ENCODE peak calls at places on chromosomes 12 and 14, in seven cellular contexts. One of them, this sample, is unnamed.

GRCh38 chr14:73455294-73455693 is 3.1 kb downstream of the NUMB start:
- DNase-seq in GM13977: no peak
- DNase-seq in stimulated activated naive CD8-positive, alpha-beta T cell treated with anti-CD3 and anti-CD28 coated beads, Interleukin-15, Interleukin-2, amounts not matched to agents 100 U/mL and 50 U/mL, for 24 hours: no peak
- DNase-seq in nucleus accumbens: no peak
- DNase-seq in adipocyte: no peak
- DNase-seq in HT1080: no peak
- DNase-seq in mesendoderm: no peak
- DNase-seq in this sample: no peak

GRCh38 chr14:101198398-101199027 is 295.0 kb upstream of the RTL1 start:
- DNase-seq in mesendoderm: no peak
- DNase-seq in nucleus accumbens: no peak
- DNase-seq in stimulated activated naive CD8-positive, alpha-beta T cell treated with anti-CD3 and anti-CD28 coated beads, Interleukin-15, Interleukin-2, amounts not matched to agents 100 U/mL and 50 U/mL, for 24 hours: no peak
- DNase-seq in HT1080: no peak
- DNase-seq in GM13977: no peak
- DNase-seq in adipocyte: no peak
- DNase-seq in this sample: no peak

GRCh38 chr14:68307769-68308168 is 485.1 kb downstream of the ZFP36L1 start:
- DNase-seq in GM13977: no peak
- DNase-seq in stimulated activated naive CD8-positive, alpha-beta T cell treated with anti-CD3 and anti-CD28 coated beads, Interleukin-15, Interleukin-2, amounts not matched to agents 100 U/mL and 50 U/mL, for 24 hours: no peak
- DNase-seq in adipocyte: peak; percentile 80
- DNase-seq in HT1080: no peak
- DNase-seq in nucleus accumbens: no peak
- DNase-seq in mesendoderm: no peak
- DNase-seq in this sample: no peak

GRCh38 chr14:33402604-33403003 is 463.9 kb downstream of the NPAS3 start:
- DNase-seq in nucleus accumbens: no peak
- DNase-seq in stimulated activated naive CD8-positive, alpha-beta T cell treated with anti-CD3 and anti-CD28 coated beads, Interleukin-15, Interleukin-2, amounts not matched to agents 100 U/mL and 50 U/mL, for 24 hours: no peak
- DNase-seq in adipocyte: no peak
- DNase-seq in mesendoderm: no peak
- DNase-seq in HT1080: no peak
- DNase-seq in GM13977: no peak
- DNase-seq in this sample: no peak

GRCh38 chr12:122203301-122203967 is at the start of gene B3GNT4:
- DNase-seq in adipocyte: peak; percentile 76
- DNase-seq in nucleus accumbens: peak; percentile 60
- DNase-seq in mesendoderm: peak; percentile 74
- DNase-seq in stimulated activated naive CD8-positive, alpha-beta T cell treated with anti-CD3 and anti-CD28 coated beads, Interleukin-15, Interleukin-2, amounts not matched to agents 100 U/mL and 50 U/mL, for 24 hours: peak; percentile 70
- DNase-seq in HT1080: peak; percentile 56
- DNase-seq in GM13977: peak; percentile 74
- DNase-seq in this sample: peak; percentile 79

GRCh38 chr12:54051081-54051912 is 2.3 kb upstream of the HOXC4 start:
- DNase-seq in stimulated activated naive CD8-positive, alpha-beta T cell treated with anti-CD3 and anti-CD28 coated beads, Interleukin-15, Interleukin-2, amounts not matched to agents 100 U/mL and 50 U/mL, for 24 hours: no peak
- DNase-seq in GM13977: no peak
- DNase-seq in nucleus accumbens: no peak
- DNase-seq in adipocyte: no peak
- DNase-seq in mesendoderm: no peak
- DNase-seq in HT1080: no peak
- DNase-seq in this sample: no peak

GRCh38 chr12:47121146-47121545 is 41.4 kb upstream of the AMIGO2 start:
- DNase-seq in stimulated activated naive CD8-positive, alpha-beta T cell treated with anti-CD3 and anti-CD28 coated beads, Interleukin-15, Interleukin-2, amounts not matched to agents 100 U/mL and 50 U/mL, for 24 hours: no peak
- DNase-seq in GM13977: no peak
- DNase-seq in nucleus accumbens: no peak
- DNase-seq in mesendoderm: no peak
- DNase-seq in adipocyte: peak; percentile 39
- DNase-seq in HT1080: peak; percentile 40
- DNase-seq in this sample: no peak

GRCh38 chr14:29039171-29039570 is 272.6 kb downstream of the FOXG1 start:
- DNase-seq in HT1080: peak; percentile 56
- DNase-seq in adipocyte: peak; percentile 30
- DNase-seq in mesendoderm: peak; percentile 57
- DNase-seq in stimulated activated naive CD8-positive, alpha-beta T cell treated with anti-CD3 and anti-CD28 coated beads, Interleukin-15, Interleukin-2, amounts not matched to agents 100 U/mL and 50 U/mL, for 24 hours: no peak
- DNase-seq in GM13977: no peak
- DNase-seq in nucleus accumbens: no peak
- DNase-seq in this sample: no peak

GRCh38 chr14:69055973-69056372 is 76.9 kb upstream of the ACTN1 start:
- DNase-seq in HT1080: no peak
- DNase-seq in adipocyte: no peak
- DNase-seq in mesendoderm: no peak
- DNase-seq in nucleus accumbens: no peak
- DNase-seq in GM13977: no peak
- DNase-seq in stimulated activated naive CD8-positive, alpha-beta T cell treated with anti-CD3 and anti-CD28 coated beads, Interleukin-15, Interleukin-2, amounts not matched to agents 100 U/mL and 50 U/mL, for 24 hours: no peak
- DNase-seq in this sample: no peak

GRCh38 chr14:99731536-99732435 is 47.7 kb downstream of the CYP46A1 start:
- DNase-seq in mesendoderm: no peak
- DNase-seq in GM13977: no peak
- DNase-seq in adipocyte: no peak
- DNase-seq in stimulated activated naive CD8-positive, alpha-beta T cell treated with anti-CD3 and anti-CD28 coated beads, Interleukin-15, Interleukin-2, amounts not matched to agents 100 U/mL and 50 U/mL, for 24 hours: no peak
- DNase-seq in nucleus accumbens: peak; percentile 26
- DNase-seq in HT1080: no peak
- DNase-seq in this sample: no peak

GRCh38 chr12:27180862-27181261 is 63.2 kb upstream of the STK38L start:
- DNase-seq in mesendoderm: no peak
- DNase-seq in nucleus accumbens: no peak
- DNase-seq in GM13977: no peak
- DNase-seq in HT1080: no peak
- DNase-seq in adipocyte: no peak
- DNase-seq in stimulated activated naive CD8-positive, alpha-beta T cell treated with anti-CD3 and anti-CD28 coated beads, Interleukin-15, Interleukin-2, amounts not matched to agents 100 U/mL and 50 U/mL, for 24 hours: no peak
- DNase-seq in this sample: no peak

GRCh38 chr14:24079521-24080141 is 8.3 kb downstream of the CPNE6 start:
- DNase-seq in adipocyte: no peak
- DNase-seq in HT1080: no peak
- DNase-seq in nucleus accumbens: no peak
- DNase-seq in stimulated activated naive CD8-positive, alpha-beta T cell treated with anti-CD3 and anti-CD28 coated beads, Interleukin-15, Interleukin-2, amounts not matched to agents 100 U/mL and 50 U/mL, for 24 hours: no peak
- DNase-seq in mesendoderm: peak; percentile 81
- DNase-seq in GM13977: no peak
- DNase-seq in this sample: peak; percentile 90

GRCh38 chr12:64840129-64840528 is 15.7 kb downstream of the TBC1D30 start:
- DNase-seq in adipocyte: no peak
- DNase-seq in nucleus accumbens: no peak
- DNase-seq in HT1080: no peak
- DNase-seq in GM13977: no peak
- DNase-seq in mesendoderm: no peak
- DNase-seq in stimulated activated naive CD8-positive, alpha-beta T cell treated with anti-CD3 and anti-CD28 coated beads, Interleukin-15, Interleukin-2, amounts not matched to agents 100 U/mL and 50 U/mL, for 24 hours: no peak
- DNase-seq in this sample: no peak

GRCh38 chr12:29088611-29089219 is 60.4 kb upstream of the FAR2 start:
- DNase-seq in GM13977: peak; percentile 17
- DNase-seq in nucleus accumbens: no peak
- DNase-seq in stimulated activated naive CD8-positive, alpha-beta T cell treated with anti-CD3 and anti-CD28 coated beads, Interleukin-15, Interleukin-2, amounts not matched to agents 100 U/mL and 50 U/mL, for 24 hours: no peak
- DNase-seq in adipocyte: peak; percentile 56
- DNase-seq in mesendoderm: peak; percentile 53
- DNase-seq in HT1080: peak; percentile 40
- DNase-seq in this sample: no peak

GRCh38 chr14:80587096-80587724 is 354.3 kb downstream of the CEP128 start:
- DNase-seq in HT1080: peak; percentile 46
- DNase-seq in GM13977: peak; percentile 17
- DNase-seq in stimulated activated naive CD8-positive, alpha-beta T cell treated with anti-CD3 and anti-CD28 coated beads, Interleukin-15, Interleukin-2, amounts not matched to agents 100 U/mL and 50 U/mL, for 24 hours: no peak
- DNase-seq in mesendoderm: peak; percentile 60
- DNase-seq in nucleus accumbens: no peak
- DNase-seq in adipocyte: peak; percentile 56
- DNase-seq in this sample: peak; percentile 32

GRCh38 chr14:100874411-100875091 is 29.0 kb downstream of the RTL1 start:
- DNase-seq in adipocyte: no peak
- DNase-seq in nucleus accumbens: no peak
- DNase-seq in stimulated activated naive CD8-positive, alpha-beta T cell treated with anti-CD3 and anti-CD28 coated beads, Interleukin-15, Interleukin-2, amounts not matched to agents 100 U/mL and 50 U/mL, for 24 hours: no peak
- DNase-seq in mesendoderm: no peak
- DNase-seq in GM13977: no peak
- DNase-seq in HT1080: no peak
- DNase-seq in this sample: no peak

GRCh38 chr14:101068958-101069549 is 165.5 kb upstream of the RTL1 start:
- DNase-seq in GM13977: no peak
- DNase-seq in stimulated activated naive CD8-positive, alpha-beta T cell treated with anti-CD3 and anti-CD28 coated beads, Interleukin-15, Interleukin-2, amounts not matched to agents 100 U/mL and 50 U/mL, for 24 hours: no peak
- DNase-seq in HT1080: no peak
- DNase-seq in adipocyte: no peak
- DNase-seq in mesendoderm: no peak
- DNase-seq in nucleus accumbens: no peak
- DNase-seq in this sample: no peak

GRCh38 chr14:46054526-46054925 is 597.1 kb downstream of the RPL10L start:
- DNase-seq in GM13977: no peak
- DNase-seq in adipocyte: no peak
- DNase-seq in nucleus accumbens: no peak
- DNase-seq in stimulated activated naive CD8-positive, alpha-beta T cell treated with anti-CD3 and anti-CD28 coated beads, Interleukin-15, Interleukin-2, amounts not matched to agents 100 U/mL and 50 U/mL, for 24 hours: no peak
- DNase-seq in mesendoderm: no peak
- DNase-seq in HT1080: peak; percentile 80
- DNase-seq in this sample: no peak

GRCh38 chr12:87586158-87586557 is 443.0 kb downstream of the C12orf50 start:
- DNase-seq in mesendoderm: no peak
- DNase-seq in HT1080: no peak
- DNase-seq in adipocyte: no peak
- DNase-seq in GM13977: no peak
- DNase-seq in stimulated activated naive CD8-positive, alpha-beta T cell treated with anti-CD3 and anti-CD28 coated beads, Interleukin-15, Interleukin-2, amounts not matched to agents 100 U/mL and 50 U/mL, for 24 hours: no peak
- DNase-seq in nucleus accumbens: no peak
- DNase-seq in this sample: no peak

GRCh38 chr14:94936411-94936892 is 166.5 kb upstream of the GSC start:
- DNase-seq in stimulated activated naive CD8-positive, alpha-beta T cell treated with anti-CD3 and anti-CD28 coated beads, Interleukin-15, Interleukin-2, amounts not matched to agents 100 U/mL and 50 U/mL, for 24 hours: no peak
- DNase-seq in nucleus accumbens: peak; percentile 83
- DNase-seq in mesendoderm: no peak
- DNase-seq in adipocyte: peak; percentile 49
- DNase-seq in GM13977: no peak
- DNase-seq in HT1080: no peak
- DNase-seq in this sample: peak; percentile 15

GRCh38 chr14:64954491-64955240 is 12.1 kb upstream of the GPX2 start:
- DNase-seq in HT1080: no peak
- DNase-seq in GM13977: no peak
- DNase-seq in nucleus accumbens: no peak
- DNase-seq in mesendoderm: no peak
- DNase-seq in adipocyte: no peak
- DNase-seq in stimulated activated naive CD8-positive, alpha-beta T cell treated with anti-CD3 and anti-CD28 coated beads, Interleukin-15, Interleukin-2, amounts not matched to agents 100 U/mL and 50 U/mL, for 24 hours: no peak
- DNase-seq in this sample: no peak

GRCh38 chr12:113091506-113091905 is 35.0 kb downstream of the DTX1 start:
- DNase-seq in stimulated activated naive CD8-positive, alpha-beta T cell treated with anti-CD3 and anti-CD28 coated beads, Interleukin-15, Interleukin-2, amounts not matched to agents 100 U/mL and 50 U/mL, for 24 hours: no peak
- DNase-seq in HT1080: no peak
- DNase-seq in GM13977: no peak
- DNase-seq in mesendoderm: no peak
- DNase-seq in adipocyte: no peak
- DNase-seq in nucleus accumbens: no peak
- DNase-seq in this sample: no peak

GRCh38 chr12:104457746-104458644 is 1.2 kb downstream of the CHST11 start:
- DNase-seq in adipocyte: peak; percentile 57
- DNase-seq in stimulated activated naive CD8-positive, alpha-beta T cell treated with anti-CD3 and anti-CD28 coated beads, Interleukin-15, Interleukin-2, amounts not matched to agents 100 U/mL and 50 U/mL, for 24 hours: peak; percentile 56
- DNase-seq in nucleus accumbens: no peak
- DNase-seq in HT1080: peak; percentile 10
- DNase-seq in GM13977: peak; percentile 78
- DNase-seq in mesendoderm: no peak
- DNase-seq in this sample: peak; percentile 55

GRCh38 chr12:110689002-110689600 is at the start of gene HVCN1:
- DNase-seq in GM13977: peak; percentile 85
- DNase-seq in nucleus accumbens: peak; percentile 20
- DNase-seq in stimulated activated naive CD8-positive, alpha-beta T cell treated with anti-CD3 and anti-CD28 coated beads, Interleukin-15, Interleukin-2, amounts not matched to agents 100 U/mL and 50 U/mL, for 24 hours: peak; percentile 56
- DNase-seq in adipocyte: peak; percentile 47
- DNase-seq in HT1080: no peak
- DNase-seq in mesendoderm: no peak
- DNase-seq in this sample: peak; percentile 82

GRCh38 chr12:108768591-108769500 is 37.5 kb upstream of the CORO1C start:
- DNase-seq in GM13977: peak; percentile 60
- DNase-seq in nucleus accumbens: no peak
- DNase-seq in adipocyte: no peak
- DNase-seq in HT1080: no peak
- DNase-seq in mesendoderm: peak; percentile 78
- DNase-seq in stimulated activated naive CD8-positive, alpha-beta T cell treated with anti-CD3 and anti-CD28 coated beads, Interleukin-15, Interleukin-2, amounts not matched to agents 100 U/mL and 50 U/mL, for 24 hours: peak; percentile 45
- DNase-seq in this sample: peak; percentile 69

GRCh38 chr14:45085004-45085403 is 1.1 kb downstream of the PRPF39 start:
- DNase-seq in stimulated activated naive CD8-positive, alpha-beta T cell treated with anti-CD3 and anti-CD28 coated beads, Interleukin-15, Interleukin-2, amounts not matched to agents 100 U/mL and 50 U/mL, for 24 hours: no peak
- DNase-seq in nucleus accumbens: no peak
- DNase-seq in HT1080: no peak
- DNase-seq in mesendoderm: no peak
- DNase-seq in GM13977: no peak
- DNase-seq in adipocyte: peak; percentile 54
- DNase-seq in this sample: peak; percentile 2

GRCh38 chr12:38904932-38905479 is 385 bp downstream of the CPNE8 start:
- DNase-seq in HT1080: peak; percentile 94
- DNase-seq in mesendoderm: peak; percentile 96
- DNase-seq in nucleus accumbens: peak; percentile 38
- DNase-seq in stimulated activated naive CD8-positive, alpha-beta T cell treated with anti-CD3 and anti-CD28 coated beads, Interleukin-15, Interleukin-2, amounts not matched to agents 100 U/mL and 50 U/mL, for 24 hours: peak; percentile 46
- DNase-seq in GM13977: peak; percentile 64
- DNase-seq in adipocyte: no peak
- DNase-seq in this sample: peak; percentile 74

GRCh38 chr12:39586811-39587210 is 32.8 kb downstream of the ABCD2 start:
- DNase-seq in mesendoderm: no peak
- DNase-seq in GM13977: no peak
- DNase-seq in adipocyte: peak; percentile 4
- DNase-seq in stimulated activated naive CD8-positive, alpha-beta T cell treated with anti-CD3 and anti-CD28 coated beads, Interleukin-15, Interleukin-2, amounts not matched to agents 100 U/mL and 50 U/mL, for 24 hours: no peak
- DNase-seq in HT1080: no peak
- DNase-seq in nucleus accumbens: no peak
- DNase-seq in this sample: no peak

GRCh38 chr14:91119556-91120311 is 5.9 kb downstream of the DGLUCY start:
- DNase-seq in adipocyte: peak; percentile 32
- DNase-seq in nucleus accumbens: no peak
- DNase-seq in mesendoderm: no peak
- DNase-seq in stimulated activated naive CD8-positive, alpha-beta T cell treated with anti-CD3 and anti-CD28 coated beads, Interleukin-15, Interleukin-2, amounts not matched to agents 100 U/mL and 50 U/mL, for 24 hours: no peak
- DNase-seq in GM13977: no peak
- DNase-seq in HT1080: peak; percentile 88
- DNase-seq in this sample: no peak

GRCh38 chr12:119476951-119477350 is 116.6 kb upstream of the TMEM233 start:
- DNase-seq in nucleus accumbens: no peak
- DNase-seq in adipocyte: no peak
- DNase-seq in stimulated activated naive CD8-positive, alpha-beta T cell treated with anti-CD3 and anti-CD28 coated beads, Interleukin-15, Interleukin-2, amounts not matched to agents 100 U/mL and 50 U/mL, for 24 hours: no peak
- DNase-seq in GM13977: no peak
- DNase-seq in HT1080: no peak
- DNase-seq in mesendoderm: no peak
- DNase-seq in this sample: no peak

GRCh38 chr14:95222870-95223398 is 65.6 kb upstream of the DICER1 start:
- DNase-seq in GM13977: no peak
- DNase-seq in mesendoderm: no peak
- DNase-seq in nucleus accumbens: no peak
- DNase-seq in adipocyte: peak; percentile 27
- DNase-seq in stimulated activated naive CD8-positive, alpha-beta T cell treated with anti-CD3 and anti-CD28 coated beads, Interleukin-15, Interleukin-2, amounts not matched to agents 100 U/mL and 50 U/mL, for 24 hours: no peak
- DNase-seq in HT1080: no peak
- DNase-seq in this sample: no peak